ENCODE peak calls at places on chromosomes 12 and 14, in six cellular contexts. One of them, this sample, is unnamed.

GRCh38 chr12:3231399-3231876 is 154.3 kb downstream of the TSPAN9 start:
- DNase-seq in WTC11: peak
- DNase-seq in heart right ventricle: no peak
- DNase-seq in A673: no peak
- DNase-seq in psoas muscle: peak
- DNase-seq in GM12864: no peak
- DNase-seq in this sample: no peak

GRCh38 chr12:67468549-67469245 is 179.8 kb upstream of the DYRK2 start:
- DNase-seq in WTC11: no peak
- DNase-seq in heart right ventricle: no peak
- DNase-seq in A673: no peak
- DNase-seq in psoas muscle: no peak
- DNase-seq in GM12864: no peak
- DNase-seq in this sample: no peak

GRCh38 chr12:58408516-58408915 is 467.1 kb downstream of the ATP23 start:
- DNase-seq in A673: no peak
- DNase-seq in GM12864: no peak
- DNase-seq in heart right ventricle: no peak
- DNase-seq in psoas muscle: no peak
- DNase-seq in WTC11: no peak
- DNase-seq in this sample: no peak

GRCh38 chr12:3718100-3718499 is 34.8 kb downstream of the CRACR2A start:
- DNase-seq in GM12864: no peak
- DNase-seq in heart right ventricle: no peak
- DNase-seq in psoas muscle: no peak
- DNase-seq in A673: no peak
- DNase-seq in WTC11: no peak
- DNase-seq in this sample: no peak

GRCh38 chr12:27244680-27245005 is 557 bp downstream of the STK38L start:
- DNase-seq in A673: no peak
- DNase-seq in psoas muscle: no peak
- DNase-seq in WTC11: no peak
- DNase-seq in heart right ventricle: no peak
- DNase-seq in GM12864: no peak
- DNase-seq in this sample: peak

GRCh38 chr14:64729386-64730060 is 25.3 kb downstream of the PLEKHG3 start:
- DNase-seq in psoas muscle: peak
- DNase-seq in A673: no peak
- DNase-seq in WTC11: no peak
- DNase-seq in GM12864: no peak
- DNase-seq in heart right ventricle: peak
- DNase-seq in this sample: no peak

GRCh38 chr14:76115010-76115422 is 36.7 kb upstream of the GPATCH2L start:
- DNase-seq in A673: no peak
- DNase-seq in WTC11: no peak
- DNase-seq in psoas muscle: no peak
- DNase-seq in heart right ventricle: no peak
- DNase-seq in GM12864: no peak
- DNase-seq in this sample: no peak

GRCh38 chr12:25984759-25985158 is 26.3 kb downstream of the RASSF8 start:
- DNase-seq in GM12864: no peak
- DNase-seq in WTC11: no peak
- DNase-seq in heart right ventricle: no peak
- DNase-seq in A673: no peak
- DNase-seq in psoas muscle: no peak
- DNase-seq in this sample: no peak

GRCh38 chr12:53427905-53428594 is 4.4 kb downstream of the AMHR2 start:
- DNase-seq in psoas muscle: no peak
- DNase-seq in heart right ventricle: no peak
- DNase-seq in GM12864: no peak
- DNase-seq in A673: no peak
- DNase-seq in WTC11: no peak
- DNase-seq in this sample: peak

GRCh38 chr14:93943930-93944329 is 16.8 kb downstream of the FAM181A start:
- DNase-seq in heart right ventricle: no peak
- DNase-seq in WTC11: no peak
- DNase-seq in psoas muscle: peak
- DNase-seq in A673: no peak
- DNase-seq in GM12864: no peak
- DNase-seq in this sample: no peak

GRCh38 chr14:64109821-64110554 is 184.2 kb downstream of the ESR2 start:
- DNase-seq in psoas muscle: no peak
- DNase-seq in GM12864: no peak
- DNase-seq in heart right ventricle: no peak
- DNase-seq in A673: no peak
- DNase-seq in WTC11: no peak
- DNase-seq in this sample: peak

GRCh38 chr14:102580552-102581110 is 11.8 kb upstream of the RCOR1 start:
- DNase-seq in WTC11: no peak
- DNase-seq in heart right ventricle: no peak
- DNase-seq in psoas muscle: no peak
- DNase-seq in A673: no peak
- DNase-seq in GM12864: no peak
- DNase-seq in this sample: no peak

GRCh38 chr12:24535334-24536019 is 413.4 kb downstream of the BCAT1 start:
- DNase-seq in heart right ventricle: no peak
- DNase-seq in GM12864: no peak
- DNase-seq in psoas muscle: no peak
- DNase-seq in WTC11: no peak
- DNase-seq in A673: no peak
- DNase-seq in this sample: no peak

GRCh38 chr12:8018666-8019581 is 13.6 kb upstream of the FOXJ2 start:
- DNase-seq in WTC11: peak
- DNase-seq in psoas muscle: peak
- DNase-seq in GM12864: no peak
- DNase-seq in A673: peak
- DNase-seq in heart right ventricle: no peak
- DNase-seq in this sample: no peak

GRCh38 chr12:58803893-58804292 is 116.4 kb downstream of the LRIG3 start:
- DNase-seq in psoas muscle: no peak
- DNase-seq in GM12864: no peak
- DNase-seq in WTC11: no peak
- DNase-seq in heart right ventricle: no peak
- DNase-seq in A673: peak
- DNase-seq in this sample: peak

GRCh38 chr12:127245437-127245836 is 1021.5 kb upstream of the TMEM132C start:
- DNase-seq in A673: no peak
- DNase-seq in GM12864: no peak
- DNase-seq in heart right ventricle: no peak
- DNase-seq in psoas muscle: no peak
- DNase-seq in WTC11: no peak
- DNase-seq in this sample: peak

GRCh38 chr14:47557894-47558293 is 117.5 kb downstream of the MDGA2 start:
- DNase-seq in psoas muscle: no peak
- DNase-seq in A673: no peak
- DNase-seq in WTC11: no peak
- DNase-seq in GM12864: no peak
- DNase-seq in heart right ventricle: no peak
- DNase-seq in this sample: no peak

GRCh38 chr14:52397844-52398243 is 83.7 kb downstream of the PTGER2 start:
- DNase-seq in WTC11: no peak
- DNase-seq in A673: no peak
- DNase-seq in heart right ventricle: no peak
- DNase-seq in GM12864: no peak
- DNase-seq in psoas muscle: no peak
- DNase-seq in this sample: no peak

GRCh38 chr12:121170581-121171260 is 38.0 kb downstream of the P2RX7 start:
- DNase-seq in WTC11: no peak
- DNase-seq in GM12864: no peak
- DNase-seq in psoas muscle: no peak
- DNase-seq in heart right ventricle: no peak
- DNase-seq in A673: no peak
- DNase-seq in this sample: peak

GRCh38 chr14:37565550-37565949 is 29.5 kb downstream of the FOXA1 start:
- DNase-seq in A673: no peak
- DNase-seq in WTC11: peak
- DNase-seq in heart right ventricle: no peak
- DNase-seq in GM12864: no peak
- DNase-seq in psoas muscle: no peak
- DNase-seq in this sample: no peak

GRCh38 chr14:67413806-67414769 is 2.1 kb upstream of the PLEK2 start:
- DNase-seq in WTC11: no peak
- DNase-seq in psoas muscle: no peak
- DNase-seq in A673: peak
- DNase-seq in GM12864: no peak
- DNase-seq in heart right ventricle: no peak
- DNase-seq in this sample: peak

GRCh38 chr12:6614513-6615177 is 7.5 kb upstream of the CHD4 start:
- DNase-seq in WTC11: no peak
- DNase-seq in GM12864: no peak
- DNase-seq in heart right ventricle: no peak
- DNase-seq in psoas muscle: no peak
- DNase-seq in A673: peak
- DNase-seq in this sample: no peak
- TF ChIP-seq CTCF in WTC11: no peak
- TF ChIP-seq CTCF in GM12864: no peak
- TF ChIP-seq CTCF in heart right ventricle: no peak
- TF ChIP-seq CTCF in psoas muscle: no peak
- TF ChIP-seq CTCF in A673: no peak
- TF ChIP-seq CTCF in this sample: no peak

DNA sequence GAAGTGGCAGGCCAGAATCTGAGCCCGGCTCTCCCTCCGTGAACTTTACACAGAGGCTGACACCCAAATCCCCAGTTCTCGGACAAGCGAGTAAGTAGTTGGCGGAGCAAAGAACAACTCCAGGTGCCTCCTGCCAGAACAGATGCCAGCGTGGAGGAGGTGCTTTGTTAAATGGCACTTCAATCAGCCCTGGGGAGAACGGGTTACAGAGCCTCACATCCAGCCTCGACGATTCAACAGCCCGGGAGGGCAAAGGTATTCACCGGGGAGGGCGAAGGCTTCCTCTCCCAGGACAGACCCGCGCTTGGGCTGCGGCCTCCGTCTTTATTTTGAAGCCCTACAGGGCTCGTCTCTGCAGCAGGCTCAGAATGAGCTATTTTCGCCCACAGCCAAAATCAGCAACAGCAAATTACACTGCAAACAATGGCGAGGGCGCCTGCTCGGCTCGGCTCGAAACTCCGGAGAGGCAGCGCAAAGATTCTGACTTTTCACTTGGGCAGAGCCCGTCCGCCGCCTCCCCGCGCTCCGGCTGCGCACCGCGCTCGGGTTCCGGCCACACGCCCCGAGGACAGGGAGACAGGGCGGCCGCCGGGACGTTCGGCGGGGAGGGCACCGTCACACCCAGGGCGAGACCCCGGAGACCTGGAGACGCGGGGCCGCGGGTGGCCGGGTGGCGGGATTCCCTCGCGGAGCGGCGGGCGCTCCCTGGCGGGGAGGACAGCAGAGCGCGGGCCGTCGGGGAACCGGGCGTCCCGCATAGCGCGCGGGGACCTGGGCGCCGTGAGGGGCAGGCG is 811 bp downstream of the TMCC3 start:
- DNase-seq in A673: no peak
- DNase-seq in WTC11: peak
- DNase-seq in GM12864: no peak
- DNase-seq in heart right ventricle: peak
- DNase-seq in psoas muscle: peak
- DNase-seq in this sample: peak
- TF ChIP-seq CTCF in A673: peak
- TF ChIP-seq CTCF in WTC11: no peak
- TF ChIP-seq CTCF in GM12864: peak
- TF ChIP-seq CTCF in heart right ventricle: peak
- TF ChIP-seq CTCF in psoas muscle: peak
- TF ChIP-seq CTCF in this sample: peak

DNA sequence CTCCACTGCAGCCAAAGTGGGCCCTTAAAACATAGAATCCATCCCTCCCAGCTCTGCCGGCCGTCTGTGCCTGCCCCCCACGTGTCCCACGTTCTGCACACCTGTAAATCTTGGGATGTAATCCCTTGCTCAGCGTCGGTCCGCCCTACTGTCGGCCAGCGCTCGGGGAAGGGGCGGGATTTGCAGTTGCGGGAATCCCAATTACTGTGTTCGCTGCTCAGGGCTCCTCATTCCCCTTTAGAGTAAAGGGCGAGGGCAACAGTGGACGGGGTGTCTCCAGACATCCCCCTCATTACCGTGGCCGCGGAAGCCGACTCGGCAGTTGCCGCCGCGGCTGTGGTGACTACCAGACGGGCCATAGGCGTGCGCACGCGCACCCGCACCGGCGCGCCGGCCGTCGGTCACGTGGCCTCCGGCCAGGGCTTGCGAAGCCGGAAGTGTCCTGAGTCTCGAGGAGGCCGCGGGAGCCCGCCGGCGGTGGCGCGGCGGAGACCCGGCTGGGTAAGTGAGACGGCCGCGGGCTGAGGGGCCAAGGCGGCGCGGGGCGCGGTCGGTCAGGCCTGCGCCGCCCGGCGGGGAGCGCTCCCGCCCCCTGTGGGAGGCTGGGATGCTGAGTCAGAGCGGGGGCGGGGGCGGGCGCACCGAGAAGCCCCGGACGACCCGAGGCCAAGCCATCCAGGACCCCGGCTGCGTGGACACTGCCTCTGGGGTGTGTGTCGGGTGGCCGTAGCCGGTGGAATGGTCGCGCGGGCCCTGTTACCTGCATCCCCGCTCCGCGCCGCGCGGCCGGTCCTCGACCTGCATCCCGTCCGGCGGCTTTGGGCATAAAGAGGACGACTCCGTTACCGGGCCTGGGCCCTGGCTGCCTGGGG is at the start of gene TBK1:
- DNase-seq in GM12864: peak
- DNase-seq in psoas muscle: peak
- DNase-seq in heart right ventricle: peak
- DNase-seq in A673: peak
- DNase-seq in WTC11: peak
- DNase-seq in this sample: peak
- TF ChIP-seq CTCF in GM12864: no peak
- TF ChIP-seq CTCF in psoas muscle: peak
- TF ChIP-seq CTCF in heart right ventricle: peak
- TF ChIP-seq CTCF in A673: no peak
- TF ChIP-seq CTCF in WTC11: no peak
- TF ChIP-seq CTCF in this sample: no peak

GRCh38 chr14:79274641-79275366 is 936.5 kb downstream of the DIO2 start:
- DNase-seq in heart right ventricle: no peak
- DNase-seq in WTC11: no peak
- DNase-seq in A673: no peak
- DNase-seq in psoas muscle: no peak
- DNase-seq in GM12864: no peak
- DNase-seq in this sample: no peak
- TF ChIP-seq CTCF in heart right ventricle: no peak
- TF ChIP-seq CTCF in WTC11: no peak
- TF ChIP-seq CTCF in A673: no peak
- TF ChIP-seq CTCF in psoas muscle: no peak
- TF ChIP-seq CTCF in GM12864: no peak
- TF ChIP-seq CTCF in this sample: no peak